ENCODE peak calls at places on chromosomes 5 and 9, in seven cellular contexts. T is AG04450, F is nephron progenitor cell, V is HTR-8/SVneo, Z is AML-193, U is head of caudate nucleus, R is stomach. C is an unnamed sample.

GRCh38 chr5:8550921-8551320 is 682.0 kb downstream of the MTRR start:
- DNase-seq in Z (no peak), R (no peak), U (no peak), T (no peak), F (no peak), V (peak; percentile 17), C (no peak)

GRCh38 chr5:151786468-151786867 is 14.7 kb downstream of the G3BP1 start:
- DNase-seq in U (no peak), F (no peak), T (no peak), R (no peak), Z (no peak), V (no peak), C (no peak)

GRCh38 chr5:174916227-174916626 is 191.8 kb downstream of the MSX2 start:
- DNase-seq in Z (no peak), T (no peak), R (no peak), V (no peak), U (no peak), F (no peak), C (peak; percentile 39)

GRCh38 chr5:135391869-135392255 is 7.2 kb downstream of the MACROH2A1 start:
- DNase-seq in V (no peak), T (no peak), F (no peak), Z (no peak), U (no peak), R (no peak), C (peak; percentile 35)

GRCh38 chr5:158522001-158522400 is 577.7 kb downstream of the EBF1 start:
- DNase-seq in R (no peak), U (no peak), F (no peak), T (no peak), Z (no peak), V (no peak), C (no peak)

GRCh38 chr5:4647056-4647455 is 493.1 kb upstream of the ADAMTS16 start:
- DNase-seq in F (no peak), U (no peak), Z (no peak), V (no peak), T (no peak), R (no peak), C (no peak)

GRCh38 chr5:75964008-75964407 is 119.2 kb upstream of the SV2C start:
- DNase-seq in T (no peak), Z (no peak), V (no peak), U (no peak), F (no peak), R (no peak), C (no peak)

GRCh38 chr5:142087920-142088679 is 20.5 kb upstream of the NDFIP1 start:
- DNase-seq in R (no peak), F (no peak), T (no peak), Z (no peak), V (no peak), U (no peak), C (no peak)

GRCh38 chr9:136901516-136902258 is 15.4 kb downstream of the TRAF2 start:
- DNase-seq in F (no peak), Z (no peak), V (peak; percentile 42), U (no peak), R (peak; percentile 57), T (no peak), C (no peak)

GRCh38 chr5:37792976-37793328 is 46.9 kb downstream of the GDNF start:
- DNase-seq in U (no peak), F (no peak), T (peak; percentile 53), V (peak; percentile 71), Z (no peak), R (no peak), C (no peak)

GRCh38 chr5:69295088-69295754 is 37.4 kb downstream of the CCDC125 start:
- DNase-seq in F (no peak), U (no peak), R (no peak), V (peak; percentile 41), Z (no peak), T (peak; percentile 23), C (no peak)

GRCh38 chr9:35867538-35867937 is 2.7 kb downstream of the OR13J1 start:
- DNase-seq in U (no peak), R (no peak), V (no peak), F (no peak), Z (no peak), T (no peak), C (no peak)

GRCh38 chr9:72155282-72155677 is 6.0 kb downstream of the GDA start:
- DNase-seq in T (no peak), R (no peak), U (no peak), Z (no peak), V (no peak), F (no peak), C (no peak)

GRCh38 chr5:172179032-172179989 is 8.7 kb downstream of the STK10 start:
- DNase-seq in V (peak; percentile 57), Z (peak; percentile 81), U (no peak), F (no peak), T (no peak), R (no peak), C (peak; percentile 83)

GRCh38 chr9:96565684-96566360 is 53.8 kb downstream of the CDC14B start:
- DNase-seq in F (no peak), U (no peak), R (no peak), V (peak; percentile 18), Z (no peak), T (no peak), C (no peak)

GRCh38 chr5:168713051-168713450 is 133.9 kb upstream of the PANK3 start:
- DNase-seq in U (peak; percentile 13), T (no peak), F (no peak), Z (no peak), R (no peak), V (no peak), C (no peak)

GRCh38 chr9:78443946-78444345 is 147.0 kb downstream of the PSAT1 start:
- DNase-seq in U (no peak), T (no peak), F (no peak), R (no peak), Z (no peak), V (no peak), C (peak; percentile 25)

GRCh38 chr9:91131433-91131839 is 230.3 kb downstream of the AUH start:
- DNase-seq in U (no peak), V (peak; percentile 75), R (peak; percentile 38), T (peak; percentile 92), Z (peak; percentile 44), F (no peak), C (no peak)

GRCh38 chr5:171630047-171630669 is 155.5 kb upstream of the SMIM23 start:
- DNase-seq in U (peak; percentile 28), R (peak; percentile 34), F (peak; percentile 80), V (peak; percentile 80), T (peak; percentile 11), Z (no peak), C (peak; percentile 82)

GRCh38 chr5:125582358-125582757 is 835.9 kb upstream of the ZNF608 start:
- DNase-seq in R (no peak), U (no peak), V (no peak), T (no peak), Z (no peak), F (no peak), C (no peak)

GRCh38 chr9:136099547-136099946 is 4.5 kb upstream of the NACC2 start:
- DNase-seq in U (no peak), F (no peak), R (no peak), Z (no peak), V (no peak), T (no peak), C (no peak)

GRCh38 chr9:93060746-93061259 is 2.3 kb downstream of the SUSD3 start:
- DNase-seq in U (no peak), R (peak; percentile 52), Z (no peak), V (peak; percentile 54), T (no peak), F (no peak), C (no peak)

GRCh38 chr5:142902188-142902965 is 132.2 kb downstream of the ARHGAP26 start:
- DNase-seq in F (no peak), R (no peak), Z (peak; percentile 84), T (no peak), V (no peak), U (no peak), C (no peak)

GRCh38 chr9:72526901-72527800 is 5.7 kb downstream of the TMC1 start:
- DNase-seq in V (peak; percentile 67), F (peak; percentile 47), Z (peak; percentile 34), U (peak; percentile 64), R (peak; percentile 68), T (peak; percentile 74), C (peak; percentile 94)

C was measured in ELF-1.